ENCODE peak calls at places on chromosomes 6 and 20, in seven cellular contexts. One of them, this sample, is unnamed.

GRCh38 chr6:144294016-144294415 is 8.9 kb downstream of the UTRN start:
- DNase-seq in HCT116: no peak
- DNase-seq in stimulated activated CD4-positive, alpha-beta T cell treated with anti-CD3 and anti-CD28 coated beads, Interleukin-15, amount 100 ng/mL, for 48 hours: no peak
- DNase-seq in CD4-positive, alpha-beta T cell: no peak
- DNase-seq in HT1080: peak; percentile 83
- DNase-seq in EL: peak; percentile 90
- DNase-seq in epithelial cell of esophagus: peak; percentile 44
- DNase-seq in this sample: no peak

GRCh38 chr20:62860924-62861691 is 514 bp downstream of the TCFL5 start:
- DNase-seq in HT1080: no peak
- DNase-seq in stimulated activated CD4-positive, alpha-beta T cell treated with anti-CD3 and anti-CD28 coated beads, Interleukin-15, amount 100 ng/mL, for 48 hours: no peak
- DNase-seq in CD4-positive, alpha-beta T cell: peak; percentile 50
- DNase-seq in HCT116: no peak
- DNase-seq in EL: peak; percentile 28
- DNase-seq in epithelial cell of esophagus: peak; percentile 38
- DNase-seq in this sample: peak; percentile 23

GRCh38 chr6:79631800-79632172 is 657 bp downstream of the SH3BGRL2 start:
- DNase-seq in EL: no peak
- DNase-seq in epithelial cell of esophagus: no peak
- DNase-seq in CD4-positive, alpha-beta T cell: no peak
- DNase-seq in HT1080: no peak
- DNase-seq in stimulated activated CD4-positive, alpha-beta T cell treated with anti-CD3 and anti-CD28 coated beads, Interleukin-15, amount 100 ng/mL, for 48 hours: no peak
- DNase-seq in HCT116: no peak
- DNase-seq in this sample: no peak

GRCh38 chr6:28258877-28259777 is at the start of gene NKAPL:
- DNase-seq in HT1080: no peak
- DNase-seq in CD4-positive, alpha-beta T cell: peak; percentile 52
- DNase-seq in stimulated activated CD4-positive, alpha-beta T cell treated with anti-CD3 and anti-CD28 coated beads, Interleukin-15, amount 100 ng/mL, for 48 hours: peak; percentile 56
- DNase-seq in EL: peak; percentile 49
- DNase-seq in HCT116: no peak
- DNase-seq in epithelial cell of esophagus: peak; percentile 64
- DNase-seq in this sample: peak; percentile 40

GRCh38 chr20:41175727-41176330 is 38.5 kb downstream of the PLCG1 start:
- DNase-seq in CD4-positive, alpha-beta T cell: no peak
- DNase-seq in HT1080: no peak
- DNase-seq in HCT116: no peak
- DNase-seq in epithelial cell of esophagus: no peak
- DNase-seq in stimulated activated CD4-positive, alpha-beta T cell treated with anti-CD3 and anti-CD28 coated beads, Interleukin-15, amount 100 ng/mL, for 48 hours: no peak
- DNase-seq in EL: no peak
- DNase-seq in this sample: no peak

GRCh38 chr20:8530022-8530421 is 398.0 kb downstream of the PLCB1 start:
- DNase-seq in HT1080: no peak
- DNase-seq in epithelial cell of esophagus: no peak
- DNase-seq in stimulated activated CD4-positive, alpha-beta T cell treated with anti-CD3 and anti-CD28 coated beads, Interleukin-15, amount 100 ng/mL, for 48 hours: no peak
- DNase-seq in HCT116: no peak
- DNase-seq in EL: peak; percentile 28
- DNase-seq in CD4-positive, alpha-beta T cell: no peak
- DNase-seq in this sample: no peak

GRCh38 chr6:30136570-30137286 is 788 bp downstream of the TRIM40 start:
- DNase-seq in EL: no peak
- DNase-seq in epithelial cell of esophagus: no peak
- DNase-seq in HCT116: no peak
- DNase-seq in HT1080: no peak
- DNase-seq in stimulated activated CD4-positive, alpha-beta T cell treated with anti-CD3 and anti-CD28 coated beads, Interleukin-15, amount 100 ng/mL, for 48 hours: no peak
- DNase-seq in CD4-positive, alpha-beta T cell: no peak
- DNase-seq in this sample: no peak

GRCh38 chr6:137808836-137809315 is 58.2 kb upstream of the TNFAIP3 start:
- DNase-seq in EL: no peak
- DNase-seq in stimulated activated CD4-positive, alpha-beta T cell treated with anti-CD3 and anti-CD28 coated beads, Interleukin-15, amount 100 ng/mL, for 48 hours: no peak
- DNase-seq in HT1080: no peak
- DNase-seq in HCT116: no peak
- DNase-seq in CD4-positive, alpha-beta T cell: no peak
- DNase-seq in epithelial cell of esophagus: peak; percentile 29
- DNase-seq in this sample: no peak

GRCh38 chr6:33392168-33392947 is 735 bp downstream of the KIFC1 start:
- DNase-seq in stimulated activated CD4-positive, alpha-beta T cell treated with anti-CD3 and anti-CD28 coated beads, Interleukin-15, amount 100 ng/mL, for 48 hours: no peak
- DNase-seq in epithelial cell of esophagus: peak; percentile 40
- DNase-seq in HCT116: no peak
- DNase-seq in HT1080: no peak
- DNase-seq in CD4-positive, alpha-beta T cell: no peak
- DNase-seq in EL: no peak
- DNase-seq in this sample: no peak

GRCh38 chr6:100573169-100573568 is 108.4 kb upstream of the SIM1 start:
- DNase-seq in HT1080: peak; percentile 38
- DNase-seq in EL: peak; percentile 63
- DNase-seq in HCT116: peak; percentile 16
- DNase-seq in epithelial cell of esophagus: peak; percentile 42
- DNase-seq in stimulated activated CD4-positive, alpha-beta T cell treated with anti-CD3 and anti-CD28 coated beads, Interleukin-15, amount 100 ng/mL, for 48 hours: no peak
- DNase-seq in CD4-positive, alpha-beta T cell: no peak
- DNase-seq in this sample: no peak

GRCh38 chr20:41136695-41137411 is 490 bp upstream of the PLCG1 start:
- DNase-seq in EL: peak; percentile 84
- DNase-seq in stimulated activated CD4-positive, alpha-beta T cell treated with anti-CD3 and anti-CD28 coated beads, Interleukin-15, amount 100 ng/mL, for 48 hours: peak; percentile 68
- DNase-seq in epithelial cell of esophagus: peak; percentile 90
- DNase-seq in HCT116: peak; percentile 35
- DNase-seq in CD4-positive, alpha-beta T cell: peak; percentile 69
- DNase-seq in HT1080: peak; percentile 77
- DNase-seq in this sample: peak; percentile 79

GRCh38 chr20:48760403-48760889 is 67.4 kb downstream of the PREX1 start:
- DNase-seq in stimulated activated CD4-positive, alpha-beta T cell treated with anti-CD3 and anti-CD28 coated beads, Interleukin-15, amount 100 ng/mL, for 48 hours: peak; percentile 39
- DNase-seq in CD4-positive, alpha-beta T cell: peak; percentile 76
- DNase-seq in EL: peak; percentile 47
- DNase-seq in HCT116: no peak
- DNase-seq in HT1080: peak; percentile 90
- DNase-seq in epithelial cell of esophagus: peak; percentile 36
- DNase-seq in this sample: peak; percentile 63

GRCh38 chr6:64266351-64266821 is 630.8 kb downstream of the PHF3 start:
- DNase-seq in CD4-positive, alpha-beta T cell: no peak
- DNase-seq in HCT116: no peak
- DNase-seq in HT1080: no peak
- DNase-seq in EL: no peak
- DNase-seq in stimulated activated CD4-positive, alpha-beta T cell treated with anti-CD3 and anti-CD28 coated beads, Interleukin-15, amount 100 ng/mL, for 48 hours: no peak
- DNase-seq in epithelial cell of esophagus: peak; percentile 8
- DNase-seq in this sample: no peak

GRCh38 chr6:133040025-133040838 is 200.9 kb upstream of the EYA4 start:
- DNase-seq in stimulated activated CD4-positive, alpha-beta T cell treated with anti-CD3 and anti-CD28 coated beads, Interleukin-15, amount 100 ng/mL, for 48 hours: no peak
- DNase-seq in HT1080: peak; percentile 40
- DNase-seq in HCT116: peak; percentile 16
- DNase-seq in EL: peak; percentile 14
- DNase-seq in epithelial cell of esophagus: peak; percentile 42
- DNase-seq in CD4-positive, alpha-beta T cell: no peak
- DNase-seq in this sample: no peak

GRCh38 chr6:113010590-113010989 is 663.5 kb downstream of the RFPL4B start:
- DNase-seq in stimulated activated CD4-positive, alpha-beta T cell treated with anti-CD3 and anti-CD28 coated beads, Interleukin-15, amount 100 ng/mL, for 48 hours: no peak
- DNase-seq in HT1080: no peak
- DNase-seq in HCT116: no peak
- DNase-seq in epithelial cell of esophagus: no peak
- DNase-seq in EL: no peak
- DNase-seq in CD4-positive, alpha-beta T cell: no peak
- DNase-seq in this sample: no peak

GRCh38 chr6:104281370-104281769 is 578.3 kb downstream of the HACE1 start:
- DNase-seq in CD4-positive, alpha-beta T cell: no peak
- DNase-seq in HCT116: peak; percentile 6
- DNase-seq in epithelial cell of esophagus: peak; percentile 11
- DNase-seq in HT1080: no peak
- DNase-seq in EL: no peak
- DNase-seq in stimulated activated CD4-positive, alpha-beta T cell treated with anti-CD3 and anti-CD28 coated beads, Interleukin-15, amount 100 ng/mL, for 48 hours: no peak
- DNase-seq in this sample: no peak